ENCODE peak calls at places on chromosomes 16 and 17, in nine cellular contexts. T is fibroblast of lung; M is stomach; O is tibial nerve; Q is WERI-Rb-1; N is CD4-positive, alpha-beta T cell; J is HL-60; I is heart right ventricle; K is Panc1. L is an unnamed sample.

GRCh38 chr16:89697161-89697615 is 4.3 kb downstream of the SPATA2L start:
- DNase-seq in M (no peak), T (no peak), Q (peak), I (no peak), N (no peak), O (no peak), K (no peak), J (no peak), L (no peak)

GRCh38 chr17:60327122-60327869 is 64.6 kb downstream of the USP32 start:
- DNase-seq in K (no peak), T (no peak), Q (no peak), N (no peak), O (no peak), M (no peak), I (no peak), J (no peak), L (no peak)

GRCh38 chr16:74793571-74793970 is 19.0 kb upstream of the FA2H start:
- DNase-seq in N (no peak), M (no peak), T (no peak), I (no peak), O (no peak), K (no peak), Q (no peak), J (no peak), L (no peak)

GRCh38 chr17:50056961-50057330 is 1.0 kb downstream of the ITGA3 start:
- DNase-seq in Q (no peak), J (no peak), K (no peak), N (no peak), I (no peak), M (peak), T (peak), O (no peak), L (peak)

GRCh38 chr17:29590979-29591736 is 1.7 kb upstream of the GIT1 start:
- DNase-seq in I (peak), T (peak), Q (peak), M (no peak), N (no peak), K (no peak), O (peak), J (no peak), L (peak)

GRCh38 chr17:41864837-41865595 is at the start of gene KLHL11:
- DNase-seq in N (peak), I (peak), O (peak), J (peak), T (peak), K (peak), M (peak), Q (peak), L (peak)

GRCh38 chr16:69057400-69058378 is 47.8 kb upstream of the HAS3 start:
- DNase-seq in I (no peak), T (peak), N (no peak), Q (peak), O (no peak), J (no peak), K (peak), M (no peak), L (peak)

GRCh38 chr17:82775033-82775823 is 23.4 kb downstream of the TBCD start:
- DNase-seq in Q (peak), T (peak), I (peak), K (no peak), N (peak), O (peak), M (peak), J (no peak), L (no peak)

GRCh38 chr16:88014954-88015805 is 63.9 kb downstream of the BANP start:
- DNase-seq in I (no peak), O (no peak), N (no peak), M (peak), J (no peak), T (no peak), K (no peak), Q (no peak), L (no peak)

GRCh38 chr17:33981713-33982601 is 273.1 kb upstream of the CCL2 start:
- DNase-seq in I (no peak), J (peak), N (no peak), O (no peak), T (no peak), Q (no peak), M (no peak), K (no peak), L (no peak)

GRCh38 chr17:8365143-8365542 is 11.4 kb downstream of the KRABD2 start:
- DNase-seq in K (no peak), M (no peak), J (no peak), I (no peak), O (no peak), N (no peak), Q (no peak), T (peak), L (no peak)

GRCh38 chr17:75763269-75763607 is 1.8 kb downstream of the GALK1 start:
- DNase-seq in K (no peak), J (no peak), M (no peak), N (no peak), T (no peak), Q (no peak), I (no peak), O (no peak), L (no peak)

GRCh38 chr17:76997981-76998531 is 129.9 kb downstream of the MGAT5B start:
- DNase-seq in K (no peak), N (peak), I (no peak), O (no peak), J (no peak), T (peak), M (no peak), Q (no peak), L (no peak)

GRCh38 chr16:29899516-29900101 is at the start of gene SEZ6L2:
- DNase-seq in M (peak), N (no peak), T (peak), K (peak), O (peak), Q (peak), I (peak), J (peak), L (peak)

GRCh38 chr17:77167472-77168306 is 26.9 kb downstream of the SEC14L1 start:
- DNase-seq in N (no peak), K (no peak), Q (no peak), O (no peak), J (no peak), T (no peak), M (no peak), I (no peak), L (no peak)

GRCh38 chr16:53704445-53704813 is 473 bp downstream of the FTO start:
- DNase-seq in Q (no peak), J (no peak), O (no peak), I (no peak), K (no peak), N (no peak), T (no peak), M (no peak), L (no peak)

GRCh38 chr17:6938637-6939036 is 57.2 kb upstream of the ALOX12 start:
- DNase-seq in I (no peak), T (no peak), N (no peak), M (no peak), K (no peak), Q (no peak), O (no peak), J (no peak), L (no peak)

GRCh38 chr17:78669256-78669974 is 92.2 kb upstream of the DNAH17 start:
- DNase-seq in T (no peak), N (no peak), K (no peak), Q (no peak), J (no peak), I (no peak), O (no peak), M (no peak), L (no peak)

GRCh38 chr17:40621019-40621418 is 26.6 kb downstream of the SMARCE1 start:
- DNase-seq in K (no peak), T (no peak), N (no peak), M (no peak), O (no peak), I (no peak), J (no peak), Q (no peak), L (no peak)

GRCh38 chr16:88744839-88745521 is 38.7 kb downstream of the CTU2 start:
- DNase-seq in T (no peak), Q (no peak), J (no peak), I (no peak), K (no peak), O (no peak), N (no peak), M (no peak), L (no peak)

GRCh38 chr16:88737298-88738166 is 31.2 kb downstream of the CTU2 start:
- DNase-seq in M (peak), K (no peak), J (peak), N (peak), I (peak), O (peak), Q (peak), T (peak), L (peak)

GRCh38 chr16:17364319-17365210 is 106.2 kb downstream of the XYLT1 start:
- DNase-seq in J (no peak), O (peak), T (peak), K (no peak), M (no peak), N (peak), I (no peak), Q (no peak), L (peak)

GRCh38 chr17:49450735-49451134 is 36.1 kb upstream of the PHB1 start:
- DNase-seq in N (no peak), O (no peak), K (no peak), Q (no peak), I (no peak), J (no peak), T (peak), M (no peak), L (peak)

GRCh38 chr16:85649411-85649977 is 36.4 kb downstream of the GSE1 start:
- DNase-seq in O (no peak), T (no peak), I (no peak), M (no peak), K (no peak), J (no peak), Q (no peak), N (no peak), L (no peak)

GRCh38 chr17:60577147-60577925 is 22.7 kb upstream of the PPM1D start:
- DNase-seq in J (no peak), M (no peak), I (no peak), Q (peak), T (peak), K (no peak), O (peak), N (no peak), L (peak)

GRCh38 chr16:67278773-67279295 is 498 bp upstream of the PLEKHG4 start:
- DNase-seq in M (no peak), T (no peak), Q (peak), I (no peak), N (peak), K (no peak), O (no peak), J (peak), L (no peak)

GRCh38 chr16:86038923-86039310 is 140.0 kb downstream of the IRF8 start:
- DNase-seq in K (no peak), M (no peak), Q (no peak), N (no peak), T (no peak), I (no peak), O (no peak), J (no peak), L (no peak)

GRCh38 chr17:39739020-39739884 is 1.5 kb downstream of the GRB7 start:
- DNase-seq in M (peak), N (no peak), K (no peak), Q (no peak), O (no peak), T (no peak), J (no peak), I (no peak), L (peak)

GRCh38 chr17:77286391-77286640 is 145.5 kb downstream of the SEC14L1 start:
- DNase-seq in I (no peak), J (no peak), M (no peak), T (no peak), K (no peak), O (no peak), Q (no peak), N (no peak), L (no peak)

GRCh38 chr17:14775761-14776492 is 475.0 kb downstream of the HS3ST3B1 start:
- DNase-seq in K (no peak), O (no peak), M (no peak), Q (no peak), N (no peak), J (no peak), T (peak), I (no peak), L (no peak)

GRCh38 chr16:85686912-85687591 is 1.7 kb downstream of the GINS2 start:
- DNase-seq in K (no peak), J (no peak), N (no peak), I (no peak), M (no peak), T (no peak), Q (no peak), O (no peak), L (no peak)

GRCh38 chr16:53022374-53022773 is 30.3 kb downstream of the CHD9NB start:
- DNase-seq in K (peak), N (no peak), Q (peak), T (peak), M (peak), J (no peak), I (no peak), O (no peak), L (peak)

GRCh38 chr16:627458-628239 is 3.1 kb upstream of the WFIKKN1 start:
- DNase-seq in Q (no peak), I (no peak), N (no peak), J (no peak), T (no peak), O (no peak), K (no peak), M (peak), L (no peak)

GRCh38 chr17:27199948-27200347 is 94.0 kb upstream of the WSB1 start:
- DNase-seq in J (no peak), K (no peak), O (no peak), N (no peak), T (no peak), Q (no peak), I (no peak), M (no peak), L (no peak)

GRCh38 chr17:12062249-12062648 is 41.6 kb downstream of the MAP2K4 start:
- DNase-seq in N (no peak), J (no peak), I (no peak), M (no peak), Q (no peak), O (no peak), K (no peak), T (no peak), L (no peak)

GRCh38 chr16:30004811-30005242 is 6.0 kb downstream of the DOC2A start:
- DNase-seq in N (no peak), O (no peak), J (no peak), K (no peak), M (peak), T (no peak), Q (peak), I (no peak), L (no peak)

GRCh38 chr16:67884-68789 is 4.3 kb downstream of the RHBDF1 start:
- DNase-seq in T (no peak), M (no peak), N (no peak), I (peak), K (no peak), J (no peak), Q (no peak), O (peak), L (peak)

GRCh38 chr16:1125471-1125870 is 27.4 kb upstream of the CACNA1H start:
- DNase-seq in M (peak), O (no peak), I (no peak), K (no peak), N (no peak), T (peak), Q (peak), J (no peak), L (peak)

DNA sequence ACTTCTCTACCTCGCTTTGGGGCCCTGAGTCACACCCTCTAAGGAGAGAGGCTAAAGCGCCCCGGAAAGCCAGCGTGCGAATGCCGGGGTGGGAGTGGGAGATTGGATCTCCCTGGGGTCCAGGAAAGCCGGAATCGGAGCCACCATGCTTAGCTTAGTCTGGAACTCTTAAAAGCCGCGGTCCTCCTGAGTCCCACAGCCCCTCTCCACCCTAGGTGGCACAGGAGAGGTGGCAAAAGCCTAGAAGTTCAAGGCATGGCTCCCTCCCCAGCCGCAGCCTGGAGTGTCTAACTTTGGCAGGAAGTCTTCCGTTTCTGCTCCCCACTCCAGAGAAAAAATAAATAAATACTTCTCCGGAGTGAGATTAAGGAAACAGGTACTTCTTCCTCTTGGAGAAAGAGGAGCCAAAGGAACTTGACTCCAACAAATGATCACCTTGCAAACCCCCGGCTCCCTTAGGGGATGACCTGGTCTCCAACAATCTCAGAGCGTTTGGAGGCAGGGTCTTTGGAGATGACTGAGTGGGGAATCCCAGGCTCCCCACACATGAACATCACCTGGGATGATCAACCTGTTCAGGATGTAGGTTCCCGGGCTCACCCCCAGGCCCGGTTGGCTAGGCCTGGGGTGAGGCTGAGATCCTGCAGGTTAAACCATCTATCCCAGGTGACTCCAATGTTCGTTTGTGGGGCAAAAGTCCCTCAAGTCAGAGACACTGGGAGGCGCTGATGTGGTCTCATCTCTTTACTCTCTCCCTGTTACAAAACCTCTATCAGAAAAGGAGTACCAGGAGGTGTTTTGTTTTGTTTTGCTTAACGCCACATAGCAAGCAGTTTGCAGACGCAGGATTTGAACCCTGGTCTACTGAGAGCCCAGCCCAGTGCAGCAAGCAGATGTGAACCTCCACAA is 2.9 kb downstream of the CIITA start:
- DNase-seq in Q (no peak), J (no peak), M (no peak), O (no peak), I (no peak), K (no peak), N (no peak), T (no peak), L (no peak)
- TF ChIP-seq CTCF in Q (no peak), J (no peak), M (no peak), O (no peak), I (no peak), K (no peak), N (no peak), T (no peak), L (no peak)

DNA sequence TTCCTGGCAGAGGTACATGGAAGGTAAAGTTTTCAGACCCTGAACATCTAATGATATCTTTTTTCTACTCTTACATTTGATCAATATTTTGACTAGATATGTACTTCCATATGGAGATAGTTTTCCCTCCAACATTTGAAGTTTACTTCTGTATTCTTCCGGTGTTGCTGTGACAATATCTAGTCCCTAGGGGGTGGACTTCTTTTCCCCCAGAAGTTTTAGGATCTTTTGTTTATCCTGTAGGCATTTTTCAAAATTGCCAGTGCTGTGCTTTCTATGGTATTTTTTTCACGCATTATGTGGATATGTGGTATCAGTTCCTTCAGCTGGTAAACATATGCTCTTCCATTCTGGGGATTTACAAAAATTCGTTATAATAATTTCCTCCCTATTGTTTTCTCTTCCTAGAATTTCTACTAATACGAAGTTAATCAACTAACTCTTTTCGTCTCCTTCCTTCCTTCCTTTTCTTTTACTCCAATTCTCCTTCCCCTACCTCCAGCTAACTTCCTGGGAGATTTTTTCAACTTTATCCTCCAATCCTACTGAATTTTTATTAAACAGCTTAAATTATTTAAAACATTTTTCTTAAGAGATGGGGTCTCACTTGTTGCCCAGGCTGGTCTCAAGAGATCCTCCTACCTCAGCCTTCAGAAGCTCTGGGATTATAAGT is 26.1 kb upstream of the ZNHIT3 start:
- DNase-seq in O (no peak), Q (no peak), M (no peak), T (no peak), N (no peak), I (no peak), K (no peak), J (no peak), L (no peak)
- TF ChIP-seq CTCF in O (no peak), Q (no peak), M (no peak), T (no peak), N (no peak), I (no peak), K (no peak), J (no peak), L (no peak)

GRCh38 chr16:47873434-47873833 is 282.4 kb downstream of the ABCC12 start:
- DNase-seq in J (no peak), K (no peak), O (no peak), M (no peak), I (no peak), T (no peak), N (no peak), Q (peak), L (no peak)
- TF ChIP-seq CTCF in J (peak), K (peak), O (no peak), M (no peak), I (no peak), T (peak), N (no peak), Q (peak), L (peak)

GRCh38 chr17:1399679-1400512 is at the start of gene YWHAE:
- DNase-seq in K (peak), N (peak), M (peak), T (peak), O (peak), J (peak), I (peak), Q (peak), L (peak)
- TF ChIP-seq CTCF in K (no peak), N (no peak), M (no peak), T (no peak), O (no peak), J (no peak), I (no peak), Q (no peak), L (no peak)

GRCh38 chr17:55654821-55655220 is 67.8 kb downstream of the TMEM100 start:
- DNase-seq in Q (no peak), J (no peak), O (no peak), N (no peak), I (no peak), K (no peak), M (no peak), T (no peak), L (no peak)
- TF ChIP-seq CTCF in Q (no peak), J (no peak), O (no peak), N (no peak), I (no peak), K (no peak), M (no peak), T (no peak), L (no peak)

GRCh38 chr17:63918305-63918704 is 334 bp downstream of the GH1 start:
- DNase-seq in M (no peak), O (no peak), I (no peak), N (no peak), T (no peak), Q (no peak), J (no peak), K (no peak), L (no peak)
- TF ChIP-seq CTCF in M (no peak), O (no peak), I (no peak), N (no peak), T (no peak), Q (peak), J (no peak), K (no peak), L (no peak)

GRCh38 chr17:47323382-47324223 is at the start of gene EFCAB13:
- DNase-seq in O (peak), I (peak), Q (peak), T (peak), K (peak), M (peak), J (peak), N (peak), L (peak)
- TF ChIP-seq CTCF in O (peak), I (peak), Q (peak), T (no peak), K (peak), M (peak), J (no peak), N (no peak), L (peak)

L was measured in HFFc6.